ENCODE peak calls at places on chromosome 7, in nine cellular contexts. One of them, this sample, is unnamed.

GRCh38 chr7:152752513-152752912 is 7.0 kb upstream of the ACTR3B start:
- DNase-seq in stimulated activated naive CD4-positive, alpha-beta T cell: no peak
- DNase-seq in HT1080: peak
- DNase-seq in endothelial cell: no peak
- DNase-seq in activated T-cell treated with anti-CD3 and anti-CD28 coated beads for 24 hours: no peak
- DNase-seq in GM10248: no peak
- DNase-seq in prostate gland: no peak
- DNase-seq in skeletal muscle cell: no peak
- DNase-seq in COR-L47: no peak
- DNase-seq in this sample: no peak

GRCh38 chr7:29794959-29795629 is 11.2 kb upstream of the WIPF3 start:
- DNase-seq in skeletal muscle cell: no peak
- DNase-seq in prostate gland: no peak
- DNase-seq in COR-L47: no peak
- DNase-seq in GM10248: no peak
- DNase-seq in stimulated activated naive CD4-positive, alpha-beta T cell: no peak
- DNase-seq in HT1080: no peak
- DNase-seq in endothelial cell: no peak
- DNase-seq in activated T-cell treated with anti-CD3 and anti-CD28 coated beads for 24 hours: no peak
- DNase-seq in this sample: no peak

GRCh38 chr7:130369110-130369711 is 11.1 kb upstream of the CPA1 start:
- DNase-seq in COR-L47: no peak
- DNase-seq in GM10248: no peak
- DNase-seq in stimulated activated naive CD4-positive, alpha-beta T cell: peak
- DNase-seq in HT1080: peak
- DNase-seq in endothelial cell: no peak
- DNase-seq in activated T-cell treated with anti-CD3 and anti-CD28 coated beads for 24 hours: no peak
- DNase-seq in prostate gland: no peak
- DNase-seq in skeletal muscle cell: peak
- DNase-seq in this sample: no peak

GRCh38 chr7:122298131-122298530 is 6.4 kb downstream of the FEZF1 start:
- DNase-seq in activated T-cell treated with anti-CD3 and anti-CD28 coated beads for 24 hours: no peak
- DNase-seq in skeletal muscle cell: no peak
- DNase-seq in stimulated activated naive CD4-positive, alpha-beta T cell: no peak
- DNase-seq in HT1080: no peak
- DNase-seq in GM10248: no peak
- DNase-seq in COR-L47: no peak
- DNase-seq in prostate gland: no peak
- DNase-seq in endothelial cell: no peak
- DNase-seq in this sample: no peak

GRCh38 chr7:138842111-138842510 is 44.1 kb upstream of the ATP6V0A4 start:
- DNase-seq in activated T-cell treated with anti-CD3 and anti-CD28 coated beads for 24 hours: no peak
- DNase-seq in prostate gland: no peak
- DNase-seq in skeletal muscle cell: peak
- DNase-seq in COR-L47: no peak
- DNase-seq in HT1080: peak
- DNase-seq in GM10248: no peak
- DNase-seq in stimulated activated naive CD4-positive, alpha-beta T cell: no peak
- DNase-seq in endothelial cell: no peak
- DNase-seq in this sample: no peak

GRCh38 chr7:97973206-97973658 is 16.8 kb downstream of the OCM2 start:
- DNase-seq in GM10248: no peak
- DNase-seq in endothelial cell: no peak
- DNase-seq in stimulated activated naive CD4-positive, alpha-beta T cell: no peak
- DNase-seq in HT1080: no peak
- DNase-seq in COR-L47: peak
- DNase-seq in activated T-cell treated with anti-CD3 and anti-CD28 coated beads for 24 hours: no peak
- DNase-seq in prostate gland: no peak
- DNase-seq in skeletal muscle cell: no peak
- DNase-seq in this sample: no peak

GRCh38 chr7:87934699-87935372 is 785 bp downstream of the ADAM22 start:
- DNase-seq in HT1080: peak
- DNase-seq in GM10248: peak
- DNase-seq in endothelial cell: peak
- DNase-seq in activated T-cell treated with anti-CD3 and anti-CD28 coated beads for 24 hours: no peak
- DNase-seq in prostate gland: no peak
- DNase-seq in stimulated activated naive CD4-positive, alpha-beta T cell: peak
- DNase-seq in skeletal muscle cell: no peak
- DNase-seq in COR-L47: peak
- DNase-seq in this sample: peak

GRCh38 chr7:81845628-81846259 is 75.9 kb upstream of the HGF start:
- DNase-seq in HT1080: no peak
- DNase-seq in skeletal muscle cell: peak
- DNase-seq in COR-L47: no peak
- DNase-seq in prostate gland: no peak
- DNase-seq in GM10248: no peak
- DNase-seq in stimulated activated naive CD4-positive, alpha-beta T cell: no peak
- DNase-seq in activated T-cell treated with anti-CD3 and anti-CD28 coated beads for 24 hours: no peak
- DNase-seq in endothelial cell: no peak
- DNase-seq in this sample: no peak

GRCh38 chr7:28125381-28126046 is 55.1 kb downstream of the JAZF1 start:
- DNase-seq in stimulated activated naive CD4-positive, alpha-beta T cell: no peak
- DNase-seq in COR-L47: no peak
- DNase-seq in HT1080: no peak
- DNase-seq in activated T-cell treated with anti-CD3 and anti-CD28 coated beads for 24 hours: no peak
- DNase-seq in GM10248: no peak
- DNase-seq in skeletal muscle cell: no peak
- DNase-seq in endothelial cell: no peak
- DNase-seq in prostate gland: no peak
- DNase-seq in this sample: no peak

GRCh38 chr7:149036676-149037075 is 8.4 kb upstream of the PDIA4 start:
- DNase-seq in COR-L47: no peak
- DNase-seq in prostate gland: no peak
- DNase-seq in skeletal muscle cell: no peak
- DNase-seq in GM10248: no peak
- DNase-seq in stimulated activated naive CD4-positive, alpha-beta T cell: no peak
- DNase-seq in activated T-cell treated with anti-CD3 and anti-CD28 coated beads for 24 hours: no peak
- DNase-seq in endothelial cell: no peak
- DNase-seq in HT1080: no peak
- DNase-seq in this sample: no peak

GRCh38 chr7:120053390-120053961 is 219.5 kb upstream of the KCND2 start:
- DNase-seq in HT1080: no peak
- DNase-seq in GM10248: no peak
- DNase-seq in COR-L47: no peak
- DNase-seq in activated T-cell treated with anti-CD3 and anti-CD28 coated beads for 24 hours: no peak
- DNase-seq in prostate gland: no peak
- DNase-seq in stimulated activated naive CD4-positive, alpha-beta T cell: no peak
- DNase-seq in endothelial cell: no peak
- DNase-seq in skeletal muscle cell: peak
- DNase-seq in this sample: no peak

GRCh38 chr7:6392712-6393666 is 54.8 kb downstream of the DAGLB start:
- DNase-seq in COR-L47: no peak
- DNase-seq in prostate gland: peak
- DNase-seq in GM10248: no peak
- DNase-seq in skeletal muscle cell: peak
- DNase-seq in HT1080: peak
- DNase-seq in activated T-cell treated with anti-CD3 and anti-CD28 coated beads for 24 hours: no peak
- DNase-seq in endothelial cell: no peak
- DNase-seq in stimulated activated naive CD4-positive, alpha-beta T cell: no peak
- DNase-seq in this sample: no peak

GRCh38 chr7:103131225-103131624 is 17.7 kb downstream of the NAPEPLD start:
- DNase-seq in activated T-cell treated with anti-CD3 and anti-CD28 coated beads for 24 hours: no peak
- DNase-seq in endothelial cell: no peak
- DNase-seq in GM10248: no peak
- DNase-seq in HT1080: no peak
- DNase-seq in COR-L47: no peak
- DNase-seq in skeletal muscle cell: no peak
- DNase-seq in stimulated activated naive CD4-positive, alpha-beta T cell: no peak
- DNase-seq in prostate gland: no peak
- DNase-seq in this sample: no peak

GRCh38 chr7:34596887-34597286 is 61.1 kb upstream of the NPSR1 start:
- DNase-seq in skeletal muscle cell: no peak
- DNase-seq in stimulated activated naive CD4-positive, alpha-beta T cell: no peak
- DNase-seq in GM10248: no peak
- DNase-seq in activated T-cell treated with anti-CD3 and anti-CD28 coated beads for 24 hours: no peak
- DNase-seq in HT1080: peak
- DNase-seq in prostate gland: no peak
- DNase-seq in endothelial cell: peak
- DNase-seq in COR-L47: no peak
- DNase-seq in this sample: peak

GRCh38 chr7:4792537-4793126 is 17.2 kb downstream of the AP5Z1 start:
- DNase-seq in endothelial cell: peak
- DNase-seq in skeletal muscle cell: no peak
- DNase-seq in stimulated activated naive CD4-positive, alpha-beta T cell: no peak
- DNase-seq in COR-L47: no peak
- DNase-seq in GM10248: no peak
- DNase-seq in HT1080: no peak
- DNase-seq in activated T-cell treated with anti-CD3 and anti-CD28 coated beads for 24 hours: no peak
- DNase-seq in prostate gland: no peak
- DNase-seq in this sample: no peak

GRCh38 chr7:83166781-83167180 is 4.1 kb upstream of the PCLO start:
- DNase-seq in GM10248: no peak
- DNase-seq in HT1080: no peak
- DNase-seq in prostate gland: no peak
- DNase-seq in stimulated activated naive CD4-positive, alpha-beta T cell: no peak
- DNase-seq in activated T-cell treated with anti-CD3 and anti-CD28 coated beads for 24 hours: no peak
- DNase-seq in COR-L47: no peak
- DNase-seq in endothelial cell: no peak
- DNase-seq in skeletal muscle cell: no peak
- DNase-seq in this sample: no peak

GRCh38 chr7:123655614-123656013 is at the start of gene LMOD2:
- DNase-seq in GM10248: no peak
- DNase-seq in stimulated activated naive CD4-positive, alpha-beta T cell: no peak
- DNase-seq in skeletal muscle cell: no peak
- DNase-seq in activated T-cell treated with anti-CD3 and anti-CD28 coated beads for 24 hours: no peak
- DNase-seq in endothelial cell: no peak
- DNase-seq in prostate gland: no peak
- DNase-seq in HT1080: no peak
- DNase-seq in COR-L47: no peak
- DNase-seq in this sample: no peak

GRCh38 chr7:155147624-155148023 is 77.5 kb downstream of the HTR5A start:
- DNase-seq in COR-L47: no peak
- DNase-seq in GM10248: no peak
- DNase-seq in activated T-cell treated with anti-CD3 and anti-CD28 coated beads for 24 hours: no peak
- DNase-seq in HT1080: no peak
- DNase-seq in prostate gland: no peak
- DNase-seq in skeletal muscle cell: no peak
- DNase-seq in endothelial cell: no peak
- DNase-seq in stimulated activated naive CD4-positive, alpha-beta T cell: no peak
- DNase-seq in this sample: no peak

GRCh38 chr7:155825346-155825745 is 13.1 kb upstream of the SHH start:
- DNase-seq in endothelial cell: no peak
- DNase-seq in skeletal muscle cell: no peak
- DNase-seq in prostate gland: no peak
- DNase-seq in HT1080: no peak
- DNase-seq in activated T-cell treated with anti-CD3 and anti-CD28 coated beads for 24 hours: no peak
- DNase-seq in COR-L47: no peak
- DNase-seq in GM10248: no peak
- DNase-seq in stimulated activated naive CD4-positive, alpha-beta T cell: no peak
- DNase-seq in this sample: no peak

GRCh38 chr7:14855033-14855794 is 47.3 kb downstream of the DGKB start:
- DNase-seq in COR-L47: no peak
- DNase-seq in stimulated activated naive CD4-positive, alpha-beta T cell: no peak
- DNase-seq in activated T-cell treated with anti-CD3 and anti-CD28 coated beads for 24 hours: no peak
- DNase-seq in GM10248: no peak
- DNase-seq in HT1080: no peak
- DNase-seq in skeletal muscle cell: no peak
- DNase-seq in prostate gland: no peak
- DNase-seq in endothelial cell: no peak
- DNase-seq in this sample: no peak

GRCh38 chr7:99096124-99096887 is 47.6 kb downstream of the SMURF1 start:
- DNase-seq in stimulated activated naive CD4-positive, alpha-beta T cell: no peak
- DNase-seq in skeletal muscle cell: no peak
- DNase-seq in HT1080: no peak
- DNase-seq in endothelial cell: no peak
- DNase-seq in GM10248: no peak
- DNase-seq in COR-L47: no peak
- DNase-seq in prostate gland: no peak
- DNase-seq in activated T-cell treated with anti-CD3 and anti-CD28 coated beads for 24 hours: no peak
- DNase-seq in this sample: no peak

GRCh38 chr7:49852619-49853462 is 79.4 kb downstream of the VWC2 start:
- DNase-seq in skeletal muscle cell: no peak
- DNase-seq in activated T-cell treated with anti-CD3 and anti-CD28 coated beads for 24 hours: no peak
- DNase-seq in stimulated activated naive CD4-positive, alpha-beta T cell: peak
- DNase-seq in HT1080: peak
- DNase-seq in GM10248: peak
- DNase-seq in endothelial cell: peak
- DNase-seq in COR-L47: peak
- DNase-seq in prostate gland: peak
- DNase-seq in this sample: peak

GRCh38 chr7:48088559-48089414 is at the start of gene UPP1:
- DNase-seq in COR-L47: peak
- DNase-seq in activated T-cell treated with anti-CD3 and anti-CD28 coated beads for 24 hours: peak
- DNase-seq in stimulated activated naive CD4-positive, alpha-beta T cell: peak
- DNase-seq in HT1080: peak
- DNase-seq in skeletal muscle cell: peak
- DNase-seq in GM10248: peak
- DNase-seq in endothelial cell: peak
- DNase-seq in prostate gland: peak
- DNase-seq in this sample: peak

GRCh38 chr7:79293655-79294142 is 159.8 kb downstream of the MAGI2 start:
- DNase-seq in stimulated activated naive CD4-positive, alpha-beta T cell: no peak
- DNase-seq in activated T-cell treated with anti-CD3 and anti-CD28 coated beads for 24 hours: no peak
- DNase-seq in skeletal muscle cell: no peak
- DNase-seq in GM10248: no peak
- DNase-seq in endothelial cell: no peak
- DNase-seq in prostate gland: no peak
- DNase-seq in HT1080: peak
- DNase-seq in COR-L47: no peak
- DNase-seq in this sample: peak